ENCODE peak calls at places on chromosomes 3 and 15, in ten cellular contexts. F, M, I, J, P, X, O, H, A and R are unnamed samples. For H3K27me3, the result is how much of the 10 kb centered on the place peaks cover.

GRCh38 chr15:48811325-48811938 is 563 bp upstream of the CEP152 start:
- DNase-seq in F (peak), M (no peak), I (no peak), J (no peak), P (no peak), X (no peak), O (no peak), H (no peak), A (no peak), R (no peak)

GRCh38 chr3:38157562-38157961 is 7.8 kb upstream of the OXSR1 start:
- DNase-seq in F (no peak), M (no peak), I (no peak), J (no peak), P (no peak), X (no peak), O (no peak), H (no peak), A (no peak), R (no peak)

GRCh38 chr15:56243774-56244236 is at the start of gene RFX7:
- DNase-seq in F (peak), M (no peak), I (peak), J (peak), P (peak), X (peak), O (peak), H (peak), A (no peak), R (peak)

GRCh38 chr3:149534671-149535394 is 60.3 kb downstream of the TM4SF4 start:
- DNase-seq in F (no peak), M (no peak), I (no peak), J (no peak), P (no peak), X (no peak), O (no peak), H (no peak), A (no peak), R (no peak)

GRCh38 chr3:104275199-104275598 is 1091.5 kb upstream of the ALCAM start:
- DNase-seq in F (no peak), M (no peak), I (no peak), J (no peak), P (no peak), X (no peak), O (no peak), H (no peak), A (no peak), R (no peak)

GRCh38 chr3:119969759-119970158 is 124.5 kb downstream of the GSK3B start:
- DNase-seq in F (no peak), M (no peak), I (no peak), J (no peak), P (no peak), X (no peak), O (no peak), H (no peak), A (no peak), R (no peak)

GRCh38 chr3:67083277-67083676 is 85.2 kb downstream of the KBTBD8 start:
- DNase-seq in F (no peak), M (no peak), I (no peak), J (no peak), P (no peak), X (no peak), O (no peak), H (no peak), A (no peak), R (no peak)

GRCh38 chr15:87267798-87268197 is 988.7 kb downstream of the NTRK3 start:
- DNase-seq in F (no peak), M (no peak), I (no peak), J (no peak), P (no peak), X (no peak), O (no peak), H (no peak), A (no peak), R (peak)

GRCh38 chr15:101127503-101128076 is 124.3 kb downstream of the CHSY1 start:
- DNase-seq in F (no peak), M (peak), I (peak), J (peak), P (no peak), X (peak), O (peak), H (peak), A (no peak), R (no peak)

GRCh38 chr15:90553248-90553745 is 23.6 kb downstream of the CRTC3 start:
- DNase-seq in F (no peak), M (no peak), I (no peak), J (no peak), P (no peak), X (no peak), O (no peak), H (no peak), A (no peak), R (no peak)
- H3K4me3 ChIP-seq in F (no peak), M (no peak), I (no peak), J (no peak), P (no peak), X (peak), O (no peak), H (no peak), A (no peak), R (no peak)

GRCh38 chr3:72567976-72568560 is 280.2 kb downstream of the SHQ1 start:
- DNase-seq in F (peak), M (no peak), I (no peak), J (no peak), P (no peak), X (no peak), O (peak), H (no peak), A (no peak), R (no peak)
- H3K27me3 ChIP-seq in F (under half), M (under half), I (under half), J (under half), P (under half), X (under half), O (under half), H (under half), A (under half), R (under half)

GRCh38 chr3:36944012-36944640 is 728 bp downstream of the TRANK1 start:
- DNase-seq in F (peak), M (no peak), I (peak), J (peak), P (peak), X (peak), O (peak), H (peak), A (no peak), R (no peak)
- TF ChIP-seq CTCF in F (peak), M (no peak), I (no peak), J (no peak), P (no peak), X (no peak), O (no peak), H (no peak), A (peak), R (peak)

GRCh38 chr3:153666911-153667310 is 454.3 kb upstream of the ARHGEF26 start:
- DNase-seq in F (no peak), M (no peak), I (no peak), J (no peak), P (no peak), X (no peak), O (no peak), H (no peak), A (no peak), R (no peak)

GRCh38 chr3:153669527-153669926 is 451.7 kb upstream of the ARHGEF26 start:
- DNase-seq in F (no peak), M (no peak), I (no peak), J (no peak), P (no peak), X (no peak), O (no peak), H (no peak), A (no peak), R (no peak)

GRCh38 chr3:153667341-153667740 is 453.8 kb upstream of the ARHGEF26 start:
- DNase-seq in F (no peak), M (no peak), I (no peak), J (no peak), P (no peak), X (no peak), O (no peak), H (no peak), A (no peak), R (no peak)

GRCh38 chr3:153673853-153674252 is 447.3 kb upstream of the ARHGEF26 start:
- DNase-seq in F (no peak), M (no peak), I (no peak), J (no peak), P (no peak), X (no peak), O (no peak), H (no peak), A (no peak), R (no peak)

GRCh38 chr3:153670577-153670976 is 450.6 kb upstream of the ARHGEF26 start:
- DNase-seq in F (no peak), M (no peak), I (no peak), J (no peak), P (no peak), X (no peak), O (no peak), H (no peak), A (no peak), R (no peak)
- H3K4me3 ChIP-seq in F (no peak), M (no peak), I (no peak), J (no peak), P (no peak), X (no peak), O (no peak), H (no peak), A (no peak), R (no peak)